ENCODE peak calls at places on chromosome 22, in six cellular contexts. L, I, C, W, Y and X are unnamed samples.

GRCh38 chr22:26568207-26568706 is 21.7 kb downstream of the TPST2 start:
- DNase-seq in W (no peak), I (no peak), L (no peak), C (no peak), Y (peak), X (no peak)

GRCh38 chr22:37258810-37259472 is 14.9 kb upstream of the RAC2 start:
- DNase-seq in Y (no peak), W (no peak), I (no peak), L (no peak), C (no peak), X (no peak)

GRCh38 chr22:43957871-43958270 is 2.6 kb downstream of the SAMM50 start:
- DNase-seq in I (no peak), C (peak), Y (no peak), W (no peak), L (no peak), X (no peak)

GRCh38 chr22:44292521-44292920 is 20.2 kb downstream of the SHISAL1 start:
- DNase-seq in C (no peak), L (no peak), W (no peak), I (no peak), Y (no peak), X (no peak)

GRCh38 chr22:46030241-46030880 is 53.4 kb upstream of the WNT7B start:
- DNase-seq in C (no peak), Y (no peak), I (peak), L (no peak), W (no peak), X (no peak)

GRCh38 chr22:42562282-42562681 is 8.5 kb downstream of the SERHL2 start:
- DNase-seq in C (no peak), W (no peak), Y (no peak), I (no peak), L (no peak), X (no peak)

GRCh38 chr22:39904864-39905263 is 4.0 kb downstream of the GRAP2 start:
- DNase-seq in L (no peak), W (no peak), Y (no peak), C (no peak), I (no peak), X (no peak)

GRCh38 chr22:49310354-49310753 is 517.3 kb downstream of the BRD1 start:
- DNase-seq in Y (no peak), I (no peak), W (no peak), L (no peak), C (no peak), X (no peak)

GRCh38 chr22:49599039-49599438 is 228.6 kb downstream of the BRD1 start:
- DNase-seq in L (no peak), W (no peak), I (no peak), C (no peak), Y (no peak), X (no peak)

GRCh38 chr22:18031670-18032454 is 7.5 kb upstream of the MICAL3 start:
- DNase-seq in L (no peak), I (peak), C (peak), W (peak), Y (no peak), X (no peak)

GRCh38 chr22:25853078-25853477 is 111.1 kb downstream of the MYO18B start:
- DNase-seq in Y (no peak), I (no peak), L (no peak), C (no peak), W (no peak), X (no peak)

GRCh38 chr22:46090051-46090591 is 60.2 kb upstream of the PPARA start:
- DNase-seq in C (no peak), W (no peak), I (peak), Y (no peak), L (no peak), X (no peak)

GRCh38 chr22:27348634-27349033 is 452.9 kb downstream of the MN1 start:
- DNase-seq in W (no peak), C (no peak), I (no peak), Y (no peak), L (no peak), X (no peak)

GRCh38 chr22:36775589-36775965 is 342 bp downstream of the IFT27 start:
- DNase-seq in L (peak), W (peak), C (no peak), I (peak), Y (no peak), X (no peak)

GRCh38 chr22:40401532-40401931 is 31.1 kb downstream of the SGSM3 start:
- DNase-seq in L (peak), W (no peak), Y (no peak), C (no peak), I (no peak), X (peak)

GRCh38 chr22:25514436-25514835 is 50.0 kb upstream of the GRK3 start:
- DNase-seq in W (no peak), C (peak), L (no peak), Y (no peak), I (no peak), X (no peak)

GRCh38 chr22:17171016-17171312 is 11.9 kb upstream of the HDHD5 start:
- DNase-seq in L (no peak), C (no peak), I (no peak), W (no peak), Y (no peak), X (no peak)

GRCh38 chr22:28710889-28711285 is 30.7 kb downstream of the CHEK2 start:
- DNase-seq in L (no peak), C (no peak), W (no peak), I (no peak), Y (no peak), X (no peak)

GRCh38 chr22:35575116-35575748 is 34.6 kb downstream of the RASD2 start:
- DNase-seq in W (no peak), C (no peak), Y (no peak), I (no peak), L (no peak), X (no peak)

GRCh38 chr22:44033689-44034088 is 9.6 kb downstream of the PARVB start:
- DNase-seq in Y (no peak), I (no peak), L (no peak), C (no peak), W (no peak), X (no peak)

GRCh38 chr22:44723801-44724200 is 21.8 kb downstream of the PRR5 start:
- DNase-seq in L (no peak), W (no peak), Y (no peak), C (peak), I (no peak), X (no peak)

GRCh38 chr22:24805790-24806662 is at the start of gene SGSM1:
- DNase-seq in I (peak), W (peak), C (peak), L (peak), Y (peak), X (peak)

GRCh38 chr22:43789452-43789851 is 22.7 kb downstream of the EFCAB6 start:
- DNase-seq in C (peak), L (no peak), W (peak), I (peak), Y (no peak), X (no peak)

GRCh38 chr22:33050614-33051230 is 7.5 kb downstream of the SYN3 start:
- DNase-seq in W (no peak), Y (no peak), C (no peak), L (no peak), I (no peak), X (no peak)

GRCh38 chr22:40694409-40694808 is 15.1 kb downstream of the MCHR1 start:
- DNase-seq in Y (no peak), I (no peak), W (no peak), L (no peak), C (no peak), X (no peak)

GRCh38 chr22:33126881-33127280 is 68.7 kb upstream of the SYN3 start:
- DNase-seq in L (no peak), C (peak), Y (no peak), I (no peak), W (no peak), X (no peak)

GRCh38 chr22:28582806-28583205 is 96.8 kb downstream of the TTC28 start:
- DNase-seq in L (no peak), W (no peak), Y (no peak), C (no peak), I (no peak), X (no peak)

GRCh38 chr22:39932918-39933649 is 27.1 kb upstream of the TMA7B start:
- DNase-seq in L (no peak), Y (peak), W (peak), I (no peak), C (peak), X (no peak)

GRCh38 chr22:29478326-29479276 is 1.4 kb upstream of the NEFH start:
- DNase-seq in I (no peak), W (peak), C (peak), L (no peak), Y (peak), X (no peak)

GRCh38 chr22:23565288-23565941 is 14.7 kb downstream of the IGLL1 start:
- DNase-seq in W (peak), I (no peak), Y (peak), L (no peak), C (peak), X (no peak)
- TF ChIP-seq CTCF in W (no peak), I (no peak), Y (peak), L (no peak), C (no peak), X (no peak)

DNA sequence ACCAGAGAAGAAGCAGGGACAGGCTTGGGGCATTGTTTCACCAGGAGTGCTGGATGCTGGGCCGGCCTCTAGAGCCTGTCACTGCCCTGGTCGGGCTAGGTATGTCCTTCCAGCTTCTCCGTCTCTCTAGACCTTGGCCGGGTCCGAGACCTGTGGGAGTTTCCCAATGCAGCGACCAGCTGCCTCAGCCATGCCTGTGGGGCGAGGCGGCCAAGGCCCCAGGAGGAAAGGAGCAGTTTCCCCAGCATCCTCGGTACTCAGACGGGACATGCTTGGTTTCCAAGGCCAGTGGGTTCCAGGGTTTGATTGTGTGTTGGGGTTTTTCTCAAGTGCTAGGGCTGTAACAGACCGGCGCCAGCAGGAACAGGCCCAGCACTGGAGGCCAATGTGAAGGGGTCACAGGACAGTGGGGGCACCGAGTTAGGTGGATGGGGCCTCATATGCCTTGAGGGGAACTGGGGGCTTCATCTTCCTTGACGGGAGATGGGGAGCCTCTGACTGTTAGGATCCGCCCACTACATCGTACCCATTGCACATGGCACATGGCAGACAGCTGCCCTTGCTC is 339.0 kb downstream of the TBC1D22A start:
- DNase-seq in W (no peak), C (no peak), Y (no peak), L (no peak), I (no peak), X (no peak)
- TF ChIP-seq CTCF in W (no peak), C (no peak), Y (no peak), L (no peak), I (no peak), X (no peak)

GRCh38 chr22:19915287-19915954 is 26.2 kb upstream of the COMT start:
- DNase-seq in C (no peak), L (no peak), Y (no peak), I (no peak), W (no peak), X (no peak)
- TF ChIP-seq CTCF in C (no peak), L (no peak), Y (no peak), I (no peak), W (no peak), X (no peak)

GRCh38 chr22:38824587-38824986 is 19.2 kb downstream of the NPTXR start:
- DNase-seq in I (no peak), W (peak), Y (peak), L (no peak), C (peak), X (peak)
- TF ChIP-seq CTCF in I (no peak), W (peak), Y (peak), L (no peak), C (no peak), X (no peak)